ENCODE peak calls at places on chromosomes 4 and X, in four cellular contexts. One of them, this sample, is unnamed.

GRCh38 chrX:9369802-9370291 is 95.0 kb upstream of the TBL1X start:
- DNase-seq in HepG2: no peak
- DNase-seq in A549: no peak
- DNase-seq in breast epithelium: no peak
- DNase-seq in this sample: no peak

GRCh38 chrX:120308959-120309872 is 2.0 kb downstream of the TMEM255A start:
- DNase-seq in breast epithelium: peak
- DNase-seq in A549: peak
- DNase-seq in HepG2: peak
- DNase-seq in this sample: peak

GRCh38 chr4:84384801-84385582 is 114.1 kb downstream of the NKX6-1 start:
- DNase-seq in HepG2: no peak
- DNase-seq in breast epithelium: no peak
- DNase-seq in A549: no peak
- DNase-seq in this sample: no peak

GRCh38 chr4:108590776-108591175 is 29.6 kb upstream of the RPL34 start:
- DNase-seq in A549: no peak
- DNase-seq in HepG2: no peak
- DNase-seq in breast epithelium: no peak
- DNase-seq in this sample: no peak

GRCh38 chrX:50812995-50813842 is 775 bp downstream of the SHROOM4 start:
- DNase-seq in HepG2: no peak
- DNase-seq in breast epithelium: peak
- DNase-seq in A549: peak
- DNase-seq in this sample: peak

GRCh38 chr4:122798101-122798500 is 28.5 kb upstream of the FGF2 start:
- DNase-seq in A549: peak
- DNase-seq in HepG2: peak
- DNase-seq in breast epithelium: no peak
- DNase-seq in this sample: peak

GRCh38 chrX:133337250-133337649 is 78.0 kb downstream of the GPC4 start:
- DNase-seq in A549: no peak
- DNase-seq in HepG2: no peak
- DNase-seq in breast epithelium: peak
- DNase-seq in this sample: no peak

GRCh38 chrX:46311581-46312120 is 233.6 kb downstream of the ZNF674 start:
- DNase-seq in A549: no peak
- DNase-seq in HepG2: no peak
- DNase-seq in breast epithelium: no peak
- DNase-seq in this sample: no peak

GRCh38 chr4:38003628-38004027 is 43.4 kb downstream of the PTTG2 start:
- DNase-seq in breast epithelium: no peak
- DNase-seq in A549: no peak
- DNase-seq in HepG2: no peak
- DNase-seq in this sample: no peak

GRCh38 chr4:72971572-72971971 is 97.9 kb downstream of the COX18 start:
- DNase-seq in A549: peak
- DNase-seq in HepG2: no peak
- DNase-seq in breast epithelium: no peak
- DNase-seq in this sample: no peak

GRCh38 chr4:149409186-149410056 is 406.2 kb downstream of the IQCM start:
- DNase-seq in A549: peak
- DNase-seq in HepG2: no peak
- DNase-seq in breast epithelium: no peak
- DNase-seq in this sample: no peak

GRCh38 chr4:2256781-2257191 is 5.1 kb downstream of the MXD4 start:
- DNase-seq in breast epithelium: peak
- DNase-seq in A549: no peak
- DNase-seq in HepG2: no peak
- DNase-seq in this sample: no peak

GRCh38 chr4:36242629-36243354 is 1.5 kb downstream of the ARAP2 start:
- DNase-seq in breast epithelium: no peak
- DNase-seq in HepG2: no peak
- DNase-seq in A549: no peak
- DNase-seq in this sample: peak

GRCh38 chr4:36249605-36250004 is 5.3 kb upstream of the ARAP2 start:
- DNase-seq in HepG2: no peak
- DNase-seq in breast epithelium: no peak
- DNase-seq in A549: no peak
- DNase-seq in this sample: no peak

GRCh38 chr4:36243355-36244256 is 708 bp downstream of the ARAP2 start:
- DNase-seq in A549: peak
- DNase-seq in HepG2: no peak
- DNase-seq in breast epithelium: peak
- DNase-seq in this sample: peak

GRCh38 chr4:36241771-36242170 is 2.5 kb downstream of the ARAP2 start:
- DNase-seq in breast epithelium: no peak
- DNase-seq in HepG2: no peak
- DNase-seq in A549: no peak
- DNase-seq in this sample: peak

DNA sequence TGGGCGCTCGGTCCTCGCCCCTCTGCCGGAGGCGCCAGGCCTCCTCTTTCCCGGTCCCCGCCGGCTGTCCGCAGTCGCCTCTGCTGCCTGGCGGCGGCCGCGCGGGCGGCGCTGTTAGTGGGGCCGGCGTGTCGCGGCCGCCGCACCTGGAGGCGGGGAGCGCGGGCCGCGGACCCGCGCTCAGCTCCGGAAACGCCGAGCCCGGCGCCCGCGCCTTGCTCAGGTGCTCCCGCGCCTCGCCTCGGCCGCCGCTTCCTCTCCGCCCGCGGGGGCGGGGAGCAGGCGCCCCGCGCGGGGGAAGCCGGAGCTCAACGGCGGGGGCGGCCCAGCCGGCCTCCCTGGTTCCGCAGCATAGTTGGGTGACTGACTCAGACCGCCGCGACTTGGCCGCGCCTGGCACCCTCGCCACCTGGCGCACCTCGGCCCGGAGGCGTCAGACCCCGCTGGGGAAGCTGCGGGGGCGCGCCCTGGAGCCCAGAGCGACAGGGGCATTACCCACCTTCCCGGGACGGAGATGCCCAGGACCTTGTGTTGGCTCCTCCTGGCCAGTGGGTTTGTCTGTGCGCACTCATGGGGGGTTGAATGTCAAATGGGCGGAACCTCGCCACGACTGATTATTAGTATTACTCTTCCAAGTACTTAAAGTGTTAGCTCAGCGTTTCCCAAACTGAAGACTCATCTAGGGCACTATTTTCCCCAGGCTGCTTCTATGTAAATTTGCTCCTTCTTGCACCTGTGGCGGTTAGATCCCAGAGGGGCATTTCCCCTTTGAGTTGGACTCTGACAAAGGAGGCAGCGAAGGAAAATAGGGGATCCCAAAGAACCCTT is at the start of gene ARAP2:
- DNase-seq in HepG2: no peak
- DNase-seq in A549: peak
- DNase-seq in breast epithelium: peak
- DNase-seq in this sample: peak
- TF ChIP-seq POLR2A in HepG2: no peak
- TF ChIP-seq POLR2A in A549: no peak
- TF ChIP-seq POLR2A in breast epithelium: no peak
- TF ChIP-seq POLR2A in this sample: no peak

DNA sequence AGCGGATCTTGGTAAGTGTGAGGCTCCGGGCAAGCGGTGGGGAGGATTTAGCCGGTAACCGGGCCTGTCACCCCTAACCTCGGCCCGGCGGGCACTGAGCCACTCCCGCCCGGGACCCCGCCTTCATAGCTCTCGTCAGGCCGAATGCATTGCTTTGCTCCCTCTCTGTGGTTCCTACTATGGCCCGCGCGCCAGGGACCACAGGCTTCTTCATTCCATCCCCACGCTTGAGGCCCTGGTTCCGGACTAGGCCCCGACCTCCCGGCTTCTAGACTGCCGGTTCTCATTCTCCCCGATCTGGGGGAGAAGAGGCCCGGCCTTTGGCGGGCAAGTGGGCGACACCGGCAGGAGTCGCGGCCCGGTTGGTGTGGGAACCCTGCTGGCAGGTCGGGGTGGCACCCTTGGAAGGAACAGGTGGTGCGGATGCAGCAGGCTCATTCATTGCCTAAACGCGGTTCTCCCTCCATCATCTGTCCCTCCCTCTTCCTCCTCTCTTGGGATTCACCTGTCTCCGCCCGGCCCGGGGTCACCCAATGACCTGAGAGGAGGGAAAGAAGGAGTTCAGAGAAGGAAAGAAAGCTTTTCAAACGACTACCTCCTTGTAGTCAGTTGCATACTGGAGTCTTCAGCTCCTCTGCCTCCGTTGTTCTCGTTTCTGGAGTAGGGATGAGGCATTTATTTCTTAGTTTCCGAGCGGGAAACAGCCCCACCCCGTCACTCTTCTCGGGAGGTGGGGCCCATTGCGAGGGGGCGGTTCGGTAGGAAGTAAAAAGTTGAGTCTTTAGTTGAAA is at the start of gene NDUFC1:
- DNase-seq in A549: peak
- DNase-seq in breast epithelium: peak
- DNase-seq in HepG2: peak
- DNase-seq in this sample: peak
- TF ChIP-seq POLR2A in A549: no peak
- TF ChIP-seq POLR2A in breast epithelium: no peak
- TF ChIP-seq POLR2A in HepG2: peak
- TF ChIP-seq POLR2A in this sample: peak

GRCh38 chr4:180284267-180284666 is 1958.9 kb upstream of the TENM3 start:
- DNase-seq in HepG2: no peak
- DNase-seq in A549: no peak
- DNase-seq in breast epithelium: no peak
- DNase-seq in this sample: no peak
- TF ChIP-seq POLR2A in HepG2: no peak
- TF ChIP-seq POLR2A in A549: no peak
- TF ChIP-seq POLR2A in breast epithelium: no peak
- TF ChIP-seq POLR2A in this sample: no peak

GRCh38 chr4:5755161-5755560 is 44.2 kb downstream of the EVC start:
- DNase-seq in A549: no peak
- DNase-seq in HepG2: no peak
- DNase-seq in breast epithelium: no peak
- DNase-seq in this sample: no peak
- TF ChIP-seq POLR2A in A549: no peak
- TF ChIP-seq POLR2A in HepG2: no peak
- TF ChIP-seq POLR2A in breast epithelium: no peak
- TF ChIP-seq POLR2A in this sample: no peak

GRCh38 chrX:41429592-41429991 is 17.6 kb upstream of the NYX start:
- DNase-seq in HepG2: no peak
- DNase-seq in breast epithelium: no peak
- DNase-seq in A549: no peak
- DNase-seq in this sample: no peak
- TF ChIP-seq POLR2A in HepG2: no peak
- TF ChIP-seq POLR2A in breast epithelium: no peak
- TF ChIP-seq POLR2A in A549: no peak
- TF ChIP-seq POLR2A in this sample: no peak

GRCh38 chr4:77156533-77156911 is 485 bp upstream of the CCNG2 start:
- DNase-seq in breast epithelium: peak
- DNase-seq in A549: peak
- DNase-seq in HepG2: peak
- DNase-seq in this sample: peak
- TF ChIP-seq POLR2A in breast epithelium: peak
- TF ChIP-seq POLR2A in A549: peak
- TF ChIP-seq POLR2A in HepG2: no peak
- TF ChIP-seq POLR2A in this sample: peak

This sample was measured in erythroblast.